ENCODE peak calls at places on chromosomes 11 and 22, in ten cellular contexts. U is COR-L47; I is AG09309; V is activated T-cell treated with anti-CD3 and anti-CD28 coated beads, Interleukin-2, amount 50 U/mL, for 4 hours; L is NCI-H2227 treated with DMSO at 0.1 percent for 48 hours; Z is kidney; P is right atrium auricular region; J is AG04450; E is brain microvascular endothelial cell; T is ureter. S is an unnamed sample.

GRCh38 chr11:93032580-93032979 is 63.1 kb downstream of the MTNR1B start:
- DNase-seq in V (no peak), E (no peak), J (no peak), Z (no peak), I (no peak), T (no peak), U (no peak), P (no peak), L (no peak), S (no peak)

GRCh38 chr22:32674925-32675825 is 126.3 kb upstream of the TIMP3 start:
- DNase-seq in T (no peak), Z (no peak), J (no peak), U (no peak), I (no peak), P (no peak), V (no peak), E (no peak), L (no peak), S (no peak)

GRCh38 chr11:62171261-62171723 is 18.7 kb upstream of the SCGB1D1 start:
- DNase-seq in E (peak), J (peak), I (peak), P (peak), U (peak), L (peak), V (peak), T (peak), Z (no peak), S (peak)

GRCh38 chr11:134374171-134374570 is 37.9 kb downstream of the B3GAT1 start:
- DNase-seq in Z (peak), J (no peak), E (no peak), I (no peak), T (no peak), L (no peak), V (no peak), P (no peak), U (no peak), S (no peak)

GRCh38 chr22:22691716-22692701 is 47.6 kb downstream of the GGTLC2 start:
- DNase-seq in J (no peak), E (no peak), I (no peak), Z (no peak), P (no peak), U (no peak), V (no peak), L (no peak), T (no peak), S (peak)

GRCh38 chr11:126978911-126979310 is 21.7 kb downstream of the KIRREL3 start:
- DNase-seq in J (no peak), V (no peak), E (no peak), P (no peak), U (peak), L (no peak), T (no peak), Z (no peak), I (no peak), S (no peak)

GRCh38 chr22:39654959-39655579 is 84.5 kb downstream of the CACNA1I start:
- DNase-seq in Z (no peak), L (no peak), U (no peak), J (no peak), E (no peak), I (no peak), T (no peak), P (no peak), V (no peak), S (no peak)

GRCh38 chr22:19622061-19622441 is 92.3 kb upstream of the SEPTIN5 start:
- DNase-seq in U (no peak), J (no peak), E (no peak), I (no peak), P (no peak), V (no peak), Z (peak), T (no peak), L (no peak), S (no peak)

GRCh38 chr11:8905528-8906165 is 5.3 kb upstream of the AKIP1 start:
- DNase-seq in Z (no peak), E (peak), I (peak), T (no peak), V (no peak), L (no peak), U (no peak), P (no peak), J (no peak), S (no peak)

GRCh38 chr11:129023968-129024676 is 81.5 kb upstream of the TP53AIP1 start:
- DNase-seq in U (no peak), L (no peak), V (no peak), J (no peak), Z (peak), T (peak), E (peak), I (no peak), P (no peak), S (no peak)

GRCh38 chr11:12944889-12945288 is 64.2 kb upstream of the RASSF10 start:
- DNase-seq in P (no peak), E (no peak), I (no peak), U (no peak), L (no peak), J (no peak), V (no peak), T (no peak), Z (no peak), S (no peak)

GRCh38 chr22:40519284-40519947 is 117.1 kb downstream of the MRTFA start:
- DNase-seq in U (no peak), T (no peak), I (no peak), P (no peak), L (no peak), V (no peak), Z (no peak), E (no peak), J (no peak), S (no peak)

GRCh38 chr11:68776442-68777235 is 25.3 kb upstream of the TESMIN start:
- DNase-seq in L (no peak), Z (no peak), V (no peak), P (no peak), J (no peak), U (no peak), E (no peak), I (no peak), T (no peak), S (no peak)

GRCh38 chr11:1442163-1442562 is 44.4 kb downstream of the MOB2 start:
- DNase-seq in U (no peak), J (no peak), L (no peak), P (no peak), V (no peak), E (no peak), I (no peak), Z (no peak), T (no peak), S (no peak)

GRCh38 chr11:85170184-85170583 is 457.0 kb downstream of the DLG2 start:
- DNase-seq in U (no peak), Z (no peak), J (peak), P (no peak), V (no peak), T (no peak), E (peak), L (no peak), I (no peak), S (peak)

GRCh38 chr11:73343076-73343833 is 32.9 kb upstream of the RELT start:
- DNase-seq in J (no peak), T (no peak), E (no peak), I (no peak), V (no peak), U (no peak), L (no peak), Z (no peak), P (no peak), S (no peak)

GRCh38 chr11:61106906-61107470 is 4.7 kb downstream of the CD5 start:
- DNase-seq in I (no peak), U (no peak), J (no peak), E (no peak), P (no peak), L (no peak), T (no peak), V (no peak), Z (no peak), S (no peak)

GRCh38 chr11:95925011-95925410 is 1.1 kb upstream of the MTMR2 start:
- DNase-seq in T (no peak), Z (no peak), J (no peak), I (no peak), E (no peak), P (no peak), V (no peak), L (peak), U (no peak), S (peak)

GRCh38 chr11:20014067-20014402 is 146.2 kb downstream of the DBX1 start:
- DNase-seq in U (no peak), V (no peak), E (no peak), T (no peak), I (no peak), Z (no peak), L (no peak), J (no peak), P (no peak), S (no peak)

GRCh38 chr11:93775289-93775688 is 8.8 kb upstream of the MED17 start:
- DNase-seq in E (peak), J (no peak), L (no peak), T (no peak), V (no peak), I (no peak), U (no peak), Z (no peak), P (no peak), S (no peak)

GRCh38 chr11:61923166-61924015 is 6.0 kb upstream of the RAB3IL1 start:
- DNase-seq in U (no peak), Z (peak), P (peak), T (peak), J (peak), I (no peak), L (no peak), E (peak), V (no peak), S (no peak)

GRCh38 chr11:111698852-111699559 is 67.2 kb downstream of the PPP2R1B start:
- DNase-seq in P (no peak), Z (no peak), E (no peak), V (no peak), U (no peak), L (no peak), J (no peak), T (no peak), I (no peak), S (no peak)

GRCh38 chr11:75567971-75568370 is 5.9 kb downstream of the SERPINH1 start:
- DNase-seq in U (no peak), E (no peak), T (no peak), I (no peak), Z (no peak), J (no peak), L (no peak), P (no peak), V (no peak), S (no peak)

GRCh38 chr22:24141586-24141985 is 39.7 kb upstream of the SUSD2 start:
- DNase-seq in I (no peak), Z (no peak), V (no peak), U (no peak), E (no peak), T (no peak), L (no peak), P (no peak), J (no peak), S (no peak)

GRCh38 chr11:126359431-126360048 is 4.1 kb downstream of the ST3GAL4 start:
- DNase-seq in V (no peak), J (no peak), P (peak), Z (peak), I (peak), U (peak), L (peak), T (peak), E (no peak), S (no peak)

GRCh38 chr22:22720724-22721261 is 76.4 kb downstream of the GGTLC2 start:
- DNase-seq in J (no peak), E (no peak), I (no peak), Z (no peak), T (no peak), U (no peak), L (no peak), V (no peak), P (no peak), S (no peak)

GRCh38 chr11:80937831-80938230 is 1497.0 kb upstream of the TENM4 start:
- DNase-seq in I (no peak), U (no peak), T (no peak), Z (no peak), P (no peak), L (no peak), V (no peak), J (no peak), E (peak), S (no peak)

GRCh38 chr11:73331138-73331916 is 23.3 kb downstream of the ARHGEF17 start:
- DNase-seq in L (no peak), T (no peak), J (no peak), P (no peak), V (no peak), I (no peak), E (peak), U (no peak), Z (peak), S (no peak)